ENCODE peak calls at places on chromosomes 7 and 10, in four cellular contexts. V, J, H and I are unnamed samples.

GRCh38 chr7:77199008-77199966 is at the start of gene FGL2:
- DNase-seq in V (no peak), J (peak; percentile 24), H (peak; percentile 42), I (no peak)

GRCh38 chr10:17599089-17599488 is 18.1 kb downstream of the HACD1 start:
- DNase-seq in V (no peak), J (no peak), H (peak; percentile 28), I (peak; percentile 29)

GRCh38 chr10:14185501-14186045 is 145.2 kb downstream of the FRMD4A start:
- DNase-seq in V (peak; percentile 28), J (no peak), H (peak; percentile 95), I (no peak)

GRCh38 chr10:69457771-69458237 is 6.5 kb downstream of the TSPAN15 start:
- DNase-seq in V (no peak), J (no peak), H (no peak), I (no peak)

GRCh38 chr7:136865777-136866176 is 2.7 kb upstream of the CHRM2 start:
- DNase-seq in V (no peak), J (no peak), H (no peak), I (no peak)

GRCh38 chr7:155221547-155221946 is 76.1 kb upstream of the INSIG1 start:
- DNase-seq in V (no peak), J (no peak), H (no peak), I (no peak)

GRCh38 chr10:86795353-86795752 is 38.9 kb downstream of the BMPR1A start:
- DNase-seq in V (no peak), J (peak; percentile 37), H (peak; percentile 41), I (peak; percentile 77)

GRCh38 chr7:32227746-32228145 is 157.5 kb upstream of the PDE1C start:
- DNase-seq in V (no peak), J (no peak), H (no peak), I (no peak)

GRCh38 chr7:17697128-17697881 is 243.0 kb downstream of the SNX13 start:
- DNase-seq in V (no peak), J (no peak), H (no peak), I (no peak)

GRCh38 chr10:23314835-23315239 is 29.8 kb downstream of the C10orf67 start:
- DNase-seq in V (no peak), J (peak; percentile 59), H (peak; percentile 54), I (peak; percentile 55)

GRCh38 chr7:116687801-116688201 is 15.8 kb downstream of the MET start:
- DNase-seq in V (no peak), J (no peak), H (peak; percentile 95), I (peak; percentile 51)

GRCh38 chr7:135976312-135977019 is 693 bp downstream of the MTPN start:
- DNase-seq in V (no peak), J (no peak), H (peak; percentile 32), I (peak; percentile 13)

GRCh38 chr7:84895563-84895962 is 291.3 kb downstream of the SEMA3D start:
- DNase-seq in V (no peak), J (no peak), H (no peak), I (no peak)

GRCh38 chr10:17562572-17562971 is 54.6 kb downstream of the HACD1 start:
- DNase-seq in V (no peak), J (peak; percentile 53), H (no peak), I (peak; percentile 15)

GRCh38 chr7:124399941-124400340 is 365.7 kb downstream of the GPR37 start:
- DNase-seq in V (no peak), J (no peak), H (no peak), I (no peak)

GRCh38 chr10:90136731-90137316 is 435.4 kb downstream of the KIF20B start:
- DNase-seq in V (no peak), J (no peak), H (peak; percentile 8), I (no peak)

GRCh38 chr10:132243141-132243540 is 56.4 kb downstream of the DPYSL4 start:
- DNase-seq in V (no peak), J (no peak), H (no peak), I (no peak)

GRCh38 chr10:103998803-103999202 is 31.9 kb downstream of the SLK start:
- DNase-seq in V (no peak), J (no peak), H (no peak), I (no peak)

GRCh38 chr10:58179238-58179637 is 88.5 kb downstream of the IPMK start:
- DNase-seq in V (no peak), J (no peak), H (no peak), I (no peak)

GRCh38 chr7:2164156-2164555 is 68.6 kb downstream of the MAD1L1 start:
- DNase-seq in V (no peak), J (no peak), H (no peak), I (no peak)

GRCh38 chr7:5214236-5214635 is 24.2 kb downstream of the WIPI2 start:
- DNase-seq in V (no peak), J (no peak), H (no peak), I (no peak)